ENCODE peak calls at places on chromosomes 7 and 10, in nine cellular contexts. R is transverse colon, I is sigmoid colon, B is body of pancreas, J is prostate gland, X is PC-3, C is ascending aorta, G is AG04450, Z is tibial artery. E is an unnamed sample.

GRCh38 chr10:46558411-46559185 is 2.1 kb upstream of the GPRIN2 start:
- DNase-seq in R (peak; percentile 23), I (peak; percentile 62), B (peak; percentile 9), J (peak; percentile 11), X (no peak), C (no peak), G (no peak), Z (peak; percentile 18), E (no peak)

GRCh38 chr7:106721816-106722785 is 61.1 kb upstream of the CCDC71L start:
- DNase-seq in R (no peak), I (no peak), B (no peak), J (no peak), X (no peak), C (no peak), G (no peak), Z (no peak), E (no peak)

GRCh38 chr7:132709971-132710567 is 133.8 kb upstream of the PLXNA4 start:
- DNase-seq in R (no peak), I (no peak), B (peak; percentile 52), J (no peak), X (peak; percentile 50), C (no peak), G (peak; percentile 4), Z (peak; percentile 31), E (no peak)

GRCh38 chr7:105721571-105722104 is 140.3 kb upstream of the EFCAB10 start:
- DNase-seq in R (no peak), I (no peak), B (no peak), J (no peak), X (no peak), C (no peak), G (no peak), Z (no peak), E (no peak)

GRCh38 chr7:136116186-136116585 is 139.0 kb upstream of the MTPN start:
- DNase-seq in R (no peak), I (no peak), B (no peak), J (no peak), X (no peak), C (no peak), G (no peak), Z (no peak), E (no peak)

GRCh38 chr10:17219024-17219423 is 9.0 kb upstream of the VIM start:
- DNase-seq in R (no peak), I (no peak), B (no peak), J (no peak), X (no peak), C (no peak), G (no peak), Z (no peak), E (no peak)

GRCh38 chr10:78862328-78862640 is 206.5 kb upstream of the ZMIZ1 start:
- DNase-seq in R (no peak), I (no peak), B (no peak), J (no peak), X (peak; percentile 70), C (no peak), G (no peak), Z (no peak), E (peak; percentile 19)

GRCh38 chr10:95635319-95635733 is 21.2 kb downstream of the ALDH18A1 start:
- DNase-seq in R (no peak), I (no peak), B (no peak), J (no peak), X (no peak), C (no peak), G (no peak), Z (no peak), E (no peak)

GRCh38 chr10:116985611-116986010 is 19.4 kb downstream of the SHTN1 start:
- DNase-seq in R (no peak), I (no peak), B (no peak), J (no peak), X (peak; percentile 9), C (no peak), G (no peak), Z (no peak), E (no peak)

GRCh38 chr7:299169-299568 is 9.2 kb downstream of the FOXL3 start:
- DNase-seq in R (no peak), I (no peak), B (no peak), J (no peak), X (no peak), C (no peak), G (no peak), Z (no peak), E (no peak)

GRCh38 chr10:88385601-88386203 is 197.4 kb downstream of the RNLS start:
- DNase-seq in R (peak; percentile 92), I (peak; percentile 62), B (peak; percentile 82), J (peak; percentile 17), X (no peak), C (no peak), G (no peak), Z (no peak), E (peak; percentile 79)

GRCh38 chr10:14879055-14879800 is 562 bp downstream of the SUV39H2 start:
- DNase-seq in R (peak; percentile 31), I (no peak), B (no peak), J (peak; percentile 15), X (no peak), C (no peak), G (no peak), Z (peak; percentile 29), E (peak; percentile 26)

GRCh38 chr10:7218974-7219373 is 191.9 kb downstream of the SFMBT2 start:
- DNase-seq in R (no peak), I (no peak), B (no peak), J (no peak), X (peak; percentile 6), C (no peak), G (no peak), Z (no peak), E (no peak)

GRCh38 chr7:3089493-3089892 is 45.8 kb upstream of the CARD11 start:
- DNase-seq in R (no peak), I (no peak), B (no peak), J (no peak), X (peak; percentile 31), C (no peak), G (no peak), Z (no peak), E (peak; percentile 24)

DNA sequence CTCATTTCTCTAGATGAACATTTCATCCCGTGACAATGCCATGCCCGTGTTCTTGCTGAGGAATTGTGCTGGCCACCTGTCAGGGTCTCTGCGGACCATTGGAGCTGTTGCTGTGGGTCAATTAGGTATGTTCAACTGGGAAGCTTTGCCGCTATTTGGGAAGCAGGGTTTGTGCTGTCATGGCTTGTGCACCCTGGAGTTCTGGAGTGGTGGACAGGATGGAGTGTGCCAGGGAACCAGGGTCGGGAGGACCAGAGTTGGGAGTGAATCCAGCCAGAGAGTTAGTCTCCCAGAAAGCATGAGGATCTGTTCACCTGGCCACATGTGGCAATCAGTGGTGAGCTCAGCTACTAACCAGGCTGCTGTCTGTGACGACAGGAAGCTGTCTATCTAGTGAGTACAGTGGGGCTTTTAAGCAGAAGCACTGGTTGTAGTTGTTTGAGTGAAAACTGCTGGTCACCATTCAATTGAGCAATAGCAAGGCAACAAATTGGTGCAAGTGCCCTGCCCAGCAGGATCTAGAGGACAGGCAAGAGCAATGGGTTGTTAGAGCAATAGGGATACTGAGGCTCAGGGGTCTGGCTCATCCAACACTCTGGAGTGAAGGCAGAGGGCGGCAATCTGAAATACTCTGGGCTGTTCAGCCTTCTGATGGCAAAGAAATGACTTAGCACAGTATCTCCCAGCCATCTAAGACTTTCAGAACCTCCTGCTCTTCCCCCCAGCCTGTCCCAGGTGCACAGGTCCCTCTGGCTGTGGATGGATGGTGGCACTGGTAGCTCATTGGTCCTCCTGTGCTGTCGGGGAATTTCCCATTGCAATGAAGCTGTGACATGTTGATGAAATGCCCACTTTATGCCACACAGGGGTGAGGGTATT is 105.4 kb downstream of the WDFY4 start:
- DNase-seq in R (no peak), I (no peak), B (no peak), J (no peak), X (no peak), C (no peak), G (no peak), Z (no peak), E (no peak)
- H3K27ac ChIP-seq in R (no peak overlapping the region), I (no peak overlapping the region), B (no peak overlapping the region), J (no peak overlapping the region), X (no peak overlapping the region), C (no peak overlapping the region), G (no peak overlapping the region), Z (no peak overlapping the region), E (no peak overlapping the region)

GRCh38 chr10:124597677-124598165 is 136.1 kb downstream of the LHPP start:
- DNase-seq in R (no peak), I (no peak), B (no peak), J (no peak), X (no peak), C (no peak), G (no peak), Z (no peak), E (no peak)

GRCh38 chr10:124596116-124596785 is 134.6 kb downstream of the LHPP start:
- DNase-seq in R (no peak), I (peak; percentile 47), B (no peak), J (no peak), X (no peak), C (no peak), G (no peak), Z (no peak), E (no peak)

GRCh38 chr10:124598196-124598595 is 136.6 kb downstream of the LHPP start:
- DNase-seq in R (no peak), I (no peak), B (no peak), J (no peak), X (no peak), C (no peak), G (no peak), Z (no peak), E (no peak)

GRCh38 chr10:124595143-124595883 is 133.7 kb downstream of the LHPP start:
- DNase-seq in R (peak; percentile 2), I (peak; percentile 53), B (no peak), J (no peak), X (no peak), C (no peak), G (no peak), Z (no peak), E (no peak)

GRCh38 chr10:124596914-124597676 is 135.5 kb downstream of the LHPP start:
- DNase-seq in R (no peak), I (no peak), B (no peak), J (no peak), X (no peak), C (no peak), G (no peak), Z (no peak), E (no peak)
- TF ChIP-seq CTCF in R (no peak), I (no peak), B (no peak), J (no peak), X (no peak), C (no peak), G (no peak), Z (no peak), E (no peak)

DNA sequence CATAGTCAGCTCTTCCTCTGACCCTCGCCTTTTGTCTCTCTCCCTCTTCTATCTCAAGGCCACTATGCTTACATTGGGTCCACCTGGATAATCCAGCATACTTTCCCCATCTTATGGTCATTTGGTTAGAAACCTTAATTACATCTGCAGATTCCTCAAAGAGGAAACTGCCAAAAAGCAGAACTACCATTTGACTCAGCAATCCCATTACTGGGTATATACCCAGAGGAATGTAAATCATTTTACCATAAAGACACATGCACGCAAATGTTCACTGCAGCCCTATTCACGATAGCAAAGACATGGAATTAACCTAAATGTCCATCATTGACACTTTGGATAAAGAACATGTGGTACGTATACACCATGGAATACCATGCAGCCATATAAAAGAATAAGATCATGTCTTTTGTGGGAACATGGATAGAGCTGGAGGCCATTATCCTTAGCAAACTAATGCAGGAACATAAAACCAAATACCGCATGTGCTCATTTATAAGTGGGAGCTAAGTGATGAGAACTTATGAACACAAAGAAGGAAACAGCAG is 114.8 kb upstream of the NPY start:
- DNase-seq in R (no peak), I (no peak), B (no peak), J (no peak), X (no peak), C (no peak), G (no peak), Z (no peak), E (no peak)
- H3K27ac ChIP-seq in R (no peak overlapping the region), I (no peak overlapping the region), B (no peak overlapping the region), J (no peak overlapping the region), X (no peak overlapping the region), C (no peak overlapping the region), G (no peak overlapping the region), Z (no peak overlapping the region), E (no peak overlapping the region)

GRCh38 chr7:73931502-73931901 is 70.5 kb downstream of the TMEM270 start:
- DNase-seq in R (no peak), I (no peak), B (no peak), J (no peak), X (no peak), C (no peak), G (no peak), Z (no peak), E (no peak)
- TF ChIP-seq CTCF in R (no peak), I (no peak), B (no peak), J (no peak), X (no peak), C (no peak), G (no peak), Z (no peak), E (no peak)